ENCODE peak calls at places on chromosomes 7 and 10, in ten cellular contexts. G is stimulated activated effector memory CD8-positive, alpha-beta T cell treated with anti-CD3 and anti-CD28 coated beads, Interleukin-12 subunit alpha, Interleukin-12 subunit beta, amount 100 ng/mL, for 72 hours; D is T-helper 2 cell; L is NCI-H1694 treated with DMSO at 0.1 percent for 48 hours; T is tibial artery; E is endodermal cell; P is neural progenitor cell; V is substantia nigra; S is GM13977; Q is lower leg skin. O is an unnamed sample.

GRCh38 chr7:151520419-151521229 is 929 bp upstream of the RHEB start:
- DNase-seq in Q (peak), S (peak), V (peak), L (no peak), D (peak), E (no peak), G (peak), T (peak), P (no peak), O (no peak)

GRCh38 chr7:14197280-14197679 is 207.8 kb upstream of the ETV1 start:
- DNase-seq in L (peak), D (no peak), T (no peak), G (no peak), E (no peak), V (no peak), Q (no peak), S (no peak), P (no peak), O (no peak)

GRCh38 chr10:6885284-6885683 is 305.2 kb upstream of the PRKCQ start:
- DNase-seq in Q (no peak), V (no peak), L (no peak), T (no peak), E (no peak), G (no peak), S (no peak), D (peak), P (no peak), O (no peak)

GRCh38 chr10:77160679-77161078 is 476.9 kb downstream of the KCNMA1 start:
- DNase-seq in D (no peak), S (no peak), P (no peak), E (no peak), T (no peak), V (no peak), Q (no peak), G (no peak), L (no peak), O (no peak)

GRCh38 chr10:101379663-101380352 is 25.8 kb downstream of the BTRC start:
- DNase-seq in T (no peak), G (no peak), P (no peak), E (no peak), V (no peak), L (no peak), S (no peak), D (peak), Q (no peak), O (no peak)

GRCh38 chr10:114911052-114911697 is 26.8 kb upstream of the TRUB1 start:
- DNase-seq in E (no peak), L (no peak), T (no peak), S (peak), D (peak), G (peak), Q (no peak), V (no peak), P (peak), O (no peak)

GRCh38 chr7:122726881-122727280 is 24.2 kb upstream of the RNF148 start:
- DNase-seq in Q (no peak), P (no peak), G (no peak), T (no peak), D (no peak), L (no peak), S (no peak), E (no peak), V (no peak), O (no peak)

GRCh38 chr10:93579089-93579488 is 12.6 kb downstream of the FFAR4 start:
- DNase-seq in S (no peak), L (no peak), G (no peak), T (no peak), Q (no peak), E (no peak), D (no peak), V (no peak), P (no peak), O (no peak)

GRCh38 chr10:42551582-42552187 is 86.7 kb downstream of the ZNF33B start:
- DNase-seq in V (no peak), Q (no peak), P (peak), T (no peak), E (no peak), L (no peak), G (no peak), D (peak), S (peak), O (peak)

GRCh38 chr10:97180367-97180763 is 5.4 kb downstream of the SLIT1 start:
- DNase-seq in D (no peak), T (no peak), S (no peak), G (no peak), L (no peak), E (no peak), V (no peak), Q (no peak), P (no peak), O (no peak)

GRCh38 chr10:23610626-23611307 is 171.9 kb downstream of the OTUD1 start:
- DNase-seq in S (no peak), T (no peak), V (no peak), L (no peak), D (no peak), G (no peak), Q (no peak), P (no peak), E (no peak), O (no peak)

GRCh38 chr7:34373940-34374339 is 284.1 kb upstream of the NPSR1 start:
- DNase-seq in T (no peak), S (no peak), D (no peak), L (no peak), P (no peak), Q (no peak), E (no peak), V (no peak), G (no peak), O (no peak)

GRCh38 chr7:37052673-37053072 is 328.4 kb upstream of the AOAH start:
- DNase-seq in D (peak), G (no peak), L (no peak), S (no peak), E (peak), Q (no peak), P (peak), V (peak), T (no peak), O (peak)

GRCh38 chr7:118590107-118590506 is 365.6 kb downstream of the ANKRD7 start:
- DNase-seq in S (no peak), P (peak), L (no peak), V (no peak), G (no peak), D (peak), E (peak), T (no peak), Q (no peak), O (no peak)

GRCh38 chr7:34430456-34430855 is 227.6 kb upstream of the NPSR1 start:
- DNase-seq in L (peak), E (peak), V (no peak), P (peak), T (no peak), D (peak), G (no peak), S (peak), Q (no peak), O (no peak)

GRCh38 chr7:31069880-31070555 is 17.9 kb downstream of the ADCYAP1R1 start:
- DNase-seq in Q (no peak), E (no peak), S (no peak), L (no peak), V (no peak), G (no peak), T (no peak), P (no peak), D (no peak), O (no peak)

GRCh38 chr7:20539201-20539600 is 76.3 kb upstream of the ABCB5 start:
- DNase-seq in Q (no peak), T (no peak), S (no peak), D (peak), G (no peak), P (peak), L (peak), E (no peak), V (no peak), O (no peak)

GRCh38 chr7:31776616-31777015 is 89.6 kb downstream of the PPP1R17 start:
- DNase-seq in L (no peak), E (no peak), P (peak), Q (no peak), T (no peak), G (no peak), D (no peak), S (no peak), V (no peak), O (no peak)

GRCh38 chr7:74044366-74045350 is 16.7 kb downstream of the ELN start:
- DNase-seq in L (no peak), S (no peak), E (no peak), G (no peak), P (no peak), Q (no peak), D (no peak), T (no peak), V (peak), O (no peak)

GRCh38 chr10:104614245-104614831 is 26.8 kb upstream of the SORCS3 start:
- DNase-seq in E (peak), S (peak), D (peak), Q (no peak), P (peak), T (no peak), L (no peak), V (no peak), G (peak), O (no peak)

GRCh38 chr7:73823257-73823656 is 7.5 kb upstream of the CLDN4 start:
- DNase-seq in E (peak), P (no peak), V (no peak), S (no peak), L (no peak), T (no peak), G (no peak), Q (no peak), D (no peak), O (no peak)